ENCODE peak calls at places on chromosomes 6 and 20, in eight cellular contexts. L is GM13977, R is nephron progenitor cell, M is fibroblast of the aortic adventitia, N is type B pancreatic cell, W is endothelial cell of umbilical vein, G is tibial nerve, F is WTC11. Q is an unnamed sample.

GRCh38 chr6:82881519-82881918 is 184.1 kb downstream of the UBE3D start:
- DNase-seq in L (no peak), R (no peak), M (no peak), N (no peak), W (no peak), G (no peak), F (no peak), Q (no peak)

GRCh38 chr6:30129818-30130679 is 5.9 kb upstream of the TRIM40 start:
- DNase-seq in L (no peak), R (no peak), M (no peak), N (no peak), W (no peak), G (no peak), F (no peak), Q (no peak)

GRCh38 chr6:39003072-39003471 is 45.5 kb upstream of the GLP1R start:
- DNase-seq in L (no peak), R (peak; percentile 26), M (no peak), N (no peak), W (no peak), G (no peak), F (peak; percentile 52), Q (no peak)

GRCh38 chr20:59125332-59125731 is 38.3 kb upstream of the ZNF831 start:
- DNase-seq in L (no peak), R (no peak), M (no peak), N (no peak), W (no peak), G (no peak), F (no peak), Q (no peak)

GRCh38 chr6:28868873-28869272 is 54.9 kb downstream of the TRIM27 start:
- DNase-seq in L (no peak), R (no peak), M (no peak), N (no peak), W (no peak), G (no peak), F (no peak), Q (no peak)

GRCh38 chr20:38649275-38649891 is 47.8 kb downstream of the ARHGAP40 start:
- DNase-seq in L (peak; percentile 51), R (peak; percentile 36), M (peak; percentile 27), N (no peak), W (peak; percentile 39), G (no peak), F (peak; percentile 56), Q (peak; percentile 51)

GRCh38 chr6:125945378-125946141 is 11.0 kb upstream of the HINT3 start:
- DNase-seq in L (no peak), R (no peak), M (peak; percentile 93), N (no peak), W (peak; percentile 59), G (no peak), F (no peak), Q (no peak)

GRCh38 chr6:154569136-154569862 is 58.8 kb upstream of the CNKSR3 start:
- DNase-seq in L (no peak), R (no peak), M (peak; percentile 18), N (no peak), W (peak; percentile 62), G (no peak), F (no peak), Q (no peak)

GRCh38 chr6:87909849-87910248 is 137.8 kb upstream of the SPACA1 start:
- DNase-seq in L (no peak), R (no peak), M (peak; percentile 73), N (no peak), W (peak; percentile 86), G (no peak), F (no peak), Q (no peak)

GRCh38 chr20:45449528-45449927 is 20.0 kb upstream of the WFDC2 start:
- DNase-seq in L (no peak), R (no peak), M (no peak), N (no peak), W (no peak), G (no peak), F (no peak), Q (no peak)

GRCh38 chr6:56637640-56638039 is 5.0 kb downstream of the DST start:
- DNase-seq in L (peak; percentile 30), R (no peak), M (peak; percentile 91), N (no peak), W (peak; percentile 83), G (no peak), F (no peak), Q (peak; percentile 18)

GRCh38 chr6:14932485-14933178 is 313.2 kb upstream of the JARID2 start:
- DNase-seq in L (no peak), R (no peak), M (no peak), N (no peak), W (no peak), G (no peak), F (no peak), Q (no peak)
- TF ChIP-seq CTCF in L (no peak), R (no peak), M (no peak), N (no peak), W (no peak), G (no peak), F (no peak), Q (no peak)

DNA sequence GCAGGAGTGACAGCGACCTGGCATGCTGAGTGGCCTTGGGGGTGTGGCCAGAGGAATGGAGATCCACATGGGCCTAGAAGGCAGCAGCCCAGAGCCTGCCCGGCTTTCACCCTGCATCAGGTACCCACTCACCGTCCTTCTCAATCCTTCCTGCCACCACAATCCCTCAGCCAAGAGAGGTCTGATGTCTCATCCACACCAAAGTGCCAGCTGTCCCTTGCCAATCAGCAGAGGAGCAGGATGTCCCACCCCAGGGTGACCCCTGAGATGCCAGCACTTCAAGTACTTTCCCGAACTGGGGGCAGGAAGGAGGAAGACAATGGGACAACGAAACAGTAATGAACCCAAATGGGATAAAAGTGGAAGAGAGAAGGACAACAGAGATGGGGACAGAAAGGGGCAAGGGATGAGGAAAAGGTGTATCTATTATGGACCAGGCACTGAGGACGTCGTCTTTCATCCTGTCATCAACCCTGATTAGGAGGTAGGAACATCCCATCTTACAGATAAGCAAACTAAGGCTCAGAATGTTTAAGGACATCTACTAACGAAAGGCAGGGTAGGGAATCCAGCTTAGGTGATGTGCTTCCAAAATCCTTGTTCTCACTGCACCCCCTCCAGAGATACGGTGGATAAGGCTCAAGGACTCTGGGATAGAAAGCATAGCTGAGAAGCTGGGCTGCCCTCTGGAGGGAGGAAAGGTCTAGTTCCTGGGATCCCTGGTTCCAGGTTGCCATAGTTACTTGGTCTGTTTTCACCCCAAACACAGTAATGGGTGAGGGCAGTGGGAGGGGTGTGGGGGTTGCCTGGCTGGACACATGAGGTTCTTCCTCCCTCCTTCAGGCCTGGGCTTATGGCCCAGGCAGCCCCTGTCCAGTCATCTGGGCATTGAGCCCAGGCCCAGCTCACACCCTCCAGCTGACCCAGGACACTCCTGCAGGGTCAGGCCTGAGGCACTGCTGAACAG is 4.5 kb upstream of the TNXB start:
- DNase-seq in L (no peak), R (peak; percentile 40), M (peak; percentile 99), N (no peak), W (no peak), G (peak; percentile 82), F (peak; percentile 70), Q (no peak)
- TF ChIP-seq CTCF in L (no peak), R (no peak), M (peak; percentile 81), N (no peak), W (no peak), G (peak; percentile 39), F (no peak), Q (no peak)

GRCh38 chr6:11969092-11969491 is 43.0 kb upstream of the HIVEP1 start:
- DNase-seq in L (no peak), R (no peak), M (peak; percentile 98), N (no peak), W (peak; percentile 84), G (no peak), F (no peak), Q (no peak)

GRCh38 chr6:11968241-11968806 is 43.8 kb upstream of the HIVEP1 start:
- DNase-seq in L (peak; percentile 9), R (no peak), M (no peak), N (no peak), W (no peak), G (no peak), F (no peak), Q (peak; percentile 22)

GRCh38 chr6:11971154-11971553 is 41.0 kb upstream of the HIVEP1 start:
- DNase-seq in L (no peak), R (no peak), M (peak; percentile 96), N (no peak), W (no peak), G (no peak), F (no peak), Q (no peak)

GRCh38 chr6:11972270-11972669 is 39.8 kb upstream of the HIVEP1 start:
- DNase-seq in L (no peak), R (no peak), M (no peak), N (no peak), W (no peak), G (no peak), F (no peak), Q (no peak)

GRCh38 chr6:11970114-11970513 is 42.0 kb upstream of the HIVEP1 start:
- DNase-seq in L (no peak), R (no peak), M (peak; percentile 52), N (no peak), W (no peak), G (no peak), F (no peak), Q (no peak)
- TF ChIP-seq CTCF in L (no peak), R (no peak), M (no peak), N (no peak), W (no peak), G (no peak), F (no peak), Q (no peak)

DNA sequence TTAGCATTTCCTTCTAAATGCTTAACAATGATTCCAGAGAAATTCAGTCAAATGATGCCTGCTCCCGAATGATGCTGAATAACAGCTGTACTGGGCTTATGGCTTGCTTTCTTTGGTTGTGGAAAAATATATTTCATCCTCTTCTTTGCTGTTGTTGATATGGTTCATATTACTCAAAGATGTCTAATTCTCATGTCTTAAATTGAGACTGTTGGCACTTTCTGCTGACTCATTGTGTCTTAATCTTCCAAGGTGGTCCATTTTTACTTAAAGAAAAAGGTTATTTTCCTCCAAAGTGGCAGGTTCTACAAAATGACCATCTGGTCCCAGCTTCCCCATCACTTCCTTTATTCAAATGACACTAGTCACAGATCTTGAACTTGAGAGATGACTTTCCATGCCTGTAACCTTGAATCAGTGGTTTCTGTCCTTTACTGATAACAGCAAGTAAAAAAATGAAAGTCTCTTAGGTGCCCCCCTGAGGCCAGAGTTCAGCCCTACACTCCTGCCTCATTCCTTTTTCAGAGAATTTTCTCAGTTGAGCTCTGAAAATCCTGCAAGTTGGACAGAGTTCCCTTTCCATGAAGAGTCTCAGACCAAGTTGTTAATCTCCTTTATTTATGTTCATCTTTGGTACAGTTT is 6.9 kb downstream of the SNAP25 start:
- DNase-seq in L (no peak), R (peak; percentile 10), M (no peak), N (no peak), W (no peak), G (no peak), F (no peak), Q (no peak)
- TF ChIP-seq CTCF in L (peak; percentile 24), R (peak; percentile 39), M (no peak), N (peak; percentile 61), W (no peak), G (no peak), F (peak; percentile 34), Q (no peak)

DNA sequence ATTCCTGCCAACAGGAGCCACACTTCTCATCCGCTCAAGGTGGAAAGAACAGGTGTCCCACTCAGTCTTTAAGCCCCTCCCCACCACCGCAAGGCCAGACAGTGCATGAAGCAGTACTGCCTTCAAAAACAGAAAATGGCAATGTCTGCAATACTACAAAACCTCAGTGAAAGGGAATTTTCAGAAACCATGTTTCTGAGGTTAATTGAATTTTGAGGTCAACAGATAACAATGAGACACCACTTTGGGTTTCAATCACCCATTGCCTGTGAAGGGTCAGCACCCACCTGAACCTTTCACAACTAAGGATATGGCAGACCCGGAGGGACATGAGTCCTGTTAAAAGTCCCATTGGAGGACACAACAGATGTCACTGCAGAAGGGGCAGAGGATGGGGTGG is 13.0 kb downstream of the ZC3H12D start:
- DNase-seq in L (no peak), R (no peak), M (no peak), N (no peak), W (no peak), G (no peak), F (no peak), Q (no peak)
- TF ChIP-seq CTCF in L (no peak), R (no peak), M (no peak), N (no peak), W (no peak), G (no peak), F (no peak), Q (no peak)